ENCODE peak calls at places on chromosome 14, in six cellular contexts. U is CD8-positive, alpha-beta T cell; H is uterus; X is thoracic aorta; I is cardiac muscle cell; P is suprapubic skin. R is an unnamed sample.

GRCh38 chr14:37697489-37698121 is 102.2 kb downstream of the TTC6 start:
- DNase-seq in H (no peak), U (no peak), X (no peak), P (no peak), I (no peak), R (no peak)

GRCh38 chr14:59679872-59680271 is 103.3 kb upstream of the CCDC175 start:
- DNase-seq in I (peak; percentile 27), X (peak; percentile 75), H (no peak), U (no peak), P (no peak), R (no peak)

GRCh38 chr14:47596860-47597259 is 78.5 kb downstream of the MDGA2 start:
- DNase-seq in P (no peak), U (no peak), X (no peak), H (no peak), I (no peak), R (no peak)

GRCh38 chr14:36449903-36450302 is 70.1 kb downstream of the NKX2-1 start:
- DNase-seq in X (no peak), H (no peak), U (no peak), P (no peak), I (no peak), R (no peak)

GRCh38 chr14:81729622-81730021 is 196.0 kb upstream of the SEL1L start:
- DNase-seq in X (no peak), U (no peak), I (no peak), H (no peak), P (no peak), R (no peak)

GRCh38 chr14:37843969-37844607 is 248.7 kb downstream of the TTC6 start:
- DNase-seq in I (no peak), X (no peak), H (no peak), U (no peak), P (no peak), R (no peak)

GRCh38 chr14:75497191-75497590 is 25.1 kb upstream of the BATF start:
- DNase-seq in H (no peak), I (no peak), U (peak; percentile 31), X (no peak), P (no peak), R (no peak)

GRCh38 chr14:84217066-84217465 is 1312.9 kb upstream of the FLRT2 start:
- DNase-seq in U (no peak), H (no peak), I (no peak), P (no peak), X (no peak), R (no peak)

GRCh38 chr14:68191567-68192321 is 372.2 kb downstream of the RAD51B start:
- DNase-seq in I (no peak), X (no peak), P (no peak), U (no peak), H (peak; percentile 52), R (no peak)

GRCh38 chr14:103834956-103835355 is 12.4 kb downstream of the PPP1R13B start:
- DNase-seq in X (no peak), H (no peak), I (no peak), U (no peak), P (no peak), R (no peak)

GRCh38 chr14:32408018-32408417 is 78.9 kb downstream of the AKAP6 start:
- DNase-seq in X (no peak), H (peak; percentile 56), I (no peak), P (no peak), U (no peak), R (no peak)

GRCh38 chr14:21300892-21301291 is 21.0 kb downstream of the RPGRIP1 start:
- DNase-seq in X (no peak), I (peak; percentile 58), P (no peak), U (peak; percentile 25), H (no peak), R (no peak)

GRCh38 chr14:83849999-83850611 is 1679.8 kb upstream of the FLRT2 start:
- DNase-seq in X (no peak), I (no peak), P (no peak), U (no peak), H (no peak), R (no peak)

GRCh38 chr14:54728700-54729527 is 162.0 kb downstream of the SAMD4A start:
- DNase-seq in X (no peak), U (no peak), I (no peak), P (no peak), H (peak; percentile 49), R (no peak)

GRCh38 chr14:53542692-53543091 is 389.6 kb upstream of the DDHD1 start:
- DNase-seq in I (peak; percentile 65), X (no peak), U (no peak), H (peak; percentile 25), P (no peak), R (no peak)

GRCh38 chr14:71703477-71703876 is 228.8 kb upstream of the RGS6 start:
- DNase-seq in U (no peak), I (peak; percentile 13), P (no peak), H (no peak), X (no peak), R (no peak)

GRCh38 chr14:33364536-33364935 is 425.9 kb downstream of the NPAS3 start:
- DNase-seq in I (peak; percentile 15), U (no peak), P (no peak), H (no peak), X (no peak), R (no peak)

GRCh38 chr14:22084393-22085281 is 411.0 kb upstream of the OR4E1 start:
- DNase-seq in X (no peak), U (no peak), H (peak; percentile 38), I (peak; percentile 72), P (no peak), R (no peak)

GRCh38 chr14:54354096-54354495 is 42.7 kb upstream of the CDKN3 start:
- DNase-seq in P (no peak), U (no peak), I (no peak), X (no peak), H (no peak), R (no peak)

GRCh38 chr14:98382662-98383061 is 889.3 kb downstream of the BCL11B start:
- DNase-seq in U (no peak), H (no peak), I (no peak), P (no peak), X (no peak), R (no peak)

GRCh38 chr14:53032161-53032803 is 81.4 kb upstream of the FERMT2 start:
- DNase-seq in X (no peak), I (peak; percentile 59), H (no peak), U (no peak), P (no peak), R (no peak)

GRCh38 chr14:75430106-75430505 is 2.3 kb downstream of the JDP2 start:
- DNase-seq in H (peak; percentile 56), P (peak; percentile 74), I (no peak), X (no peak), U (no peak), R (no peak)

GRCh38 chr14:39946796-39947195 is 514.6 kb upstream of the FBXO33 start:
- DNase-seq in U (no peak), P (no peak), H (no peak), I (no peak), X (no peak), R (no peak)

GRCh38 chr14:97039717-97040363 is 242.7 kb downstream of the VRK1 start:
- DNase-seq in U (no peak), X (no peak), H (no peak), P (no peak), I (no peak), R (no peak)

GRCh38 chr14:32121948-32122347 is 44.8 kb downstream of the ARHGAP5 start:
- DNase-seq in I (no peak), X (no peak), P (no peak), U (no peak), H (no peak), R (no peak)

GRCh38 chr14:83568141-83568540 is 1961.8 kb upstream of the FLRT2 start:
- DNase-seq in X (no peak), H (no peak), U (no peak), I (no peak), P (no peak), R (no peak)

GRCh38 chr14:32622742-32623141 is 293.6 kb downstream of the AKAP6 start:
- DNase-seq in U (no peak), P (no peak), X (no peak), I (no peak), H (no peak), R (no peak)

DNA sequence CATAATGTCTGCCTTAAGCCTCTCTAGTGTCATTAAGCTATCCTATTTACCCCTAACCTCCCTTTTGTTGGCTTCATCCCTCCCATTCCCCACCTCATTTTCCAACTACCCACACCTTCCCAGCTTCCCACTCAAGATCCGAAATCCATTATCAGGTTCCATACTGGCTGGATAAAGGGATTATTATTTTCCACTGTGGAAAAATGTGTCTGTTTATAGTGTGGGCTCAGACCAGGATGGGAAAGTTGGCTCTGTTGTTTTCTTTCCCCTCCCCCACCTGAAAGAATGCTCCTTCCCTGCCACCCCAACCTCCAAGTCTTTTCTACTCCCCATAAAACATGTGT is 49.8 kb downstream of the SUSD6 start:
- DNase-seq in I (no peak), U (no peak), H (no peak), P (no peak), X (no peak), R (no peak)
- H3K4me1 ChIP-seq in I (peaks cover 35% of the 10 kb centered on the region), U (peaks cover 12% of the 10 kb centered on the region), H (peaks cover 13% of the 10 kb centered on the region), P (peaks cover 96% of the 10 kb centered on the region), X (peaks cover 86% of the 10 kb centered on the region), R (peaks cover 35% of the 10 kb centered on the region)

GRCh38 chr14:61330511-61330910 is 9.1 kb downstream of the PRKCH start:
- DNase-seq in H (no peak), X (no peak), P (no peak), U (no peak), I (no peak), R (no peak)

GRCh38 chr14:61335049-61335448 is 13.7 kb downstream of the PRKCH start:
- DNase-seq in U (peak; percentile 43), I (no peak), P (no peak), H (no peak), X (no peak), R (no peak)

GRCh38 chr14:61331992-61332657 is 10.7 kb downstream of the PRKCH start:
- DNase-seq in I (no peak), P (no peak), H (no peak), X (no peak), U (no peak), R (no peak)

GRCh38 chr14:61334197-61334701 is 12.9 kb downstream of the PRKCH start:
- DNase-seq in X (no peak), P (no peak), I (peak; percentile 35), U (peak; percentile 52), H (no peak), R (no peak)

GRCh38 chr14:61332658-61333029 is 11.3 kb downstream of the PRKCH start:
- DNase-seq in I (no peak), H (no peak), P (no peak), X (no peak), U (peak; percentile 30), R (no peak)
- H3K4me3 ChIP-seq in I (no peak overlapping the region), H (no peak overlapping the region), P (no peak overlapping the region), X (no peak overlapping the region), U (peak overlapping the region; percentile 48), R (no peak overlapping the region)

DNA sequence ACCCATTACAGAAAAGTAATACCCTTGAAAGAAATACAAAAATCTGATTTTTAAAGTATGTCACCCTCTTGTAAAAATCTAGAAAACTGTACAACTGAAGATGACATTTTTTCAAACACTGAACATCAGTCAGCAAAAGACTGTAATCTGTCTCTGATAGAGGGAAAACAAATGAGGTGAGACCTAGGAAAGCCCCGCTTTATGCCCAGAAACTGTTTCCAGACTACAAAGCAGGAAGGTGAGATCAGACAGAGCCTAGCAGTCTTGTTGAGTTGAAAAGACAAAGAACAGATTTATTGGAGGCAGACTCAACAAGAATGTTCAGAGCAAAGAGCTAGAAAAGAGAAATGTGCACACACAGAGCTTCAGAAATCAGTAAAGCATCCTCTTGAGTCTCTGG is 873.6 kb downstream of the LRFN5 start:
- DNase-seq in P (no peak), I (no peak), X (no peak), U (no peak), H (no peak), R (no peak)
- H3K4me1 ChIP-seq in P (no peaks in the 10 kb centered on the region), I (no peaks in the 10 kb centered on the region), X (no peaks in the 10 kb centered on the region), U (no peaks in the 10 kb centered on the region), H (no peaks in the 10 kb centered on the region), R (no peaks in the 10 kb centered on the region)

GRCh38 chr14:64391986-64392385 is 3.8 kb downstream of the MTHFD1 start:
- DNase-seq in H (no peak), X (no peak), U (no peak), P (no peak), I (no peak), R (no peak)
- H3K4me3 ChIP-seq in H (no peak overlapping the region), X (no peak overlapping the region), U (no peak overlapping the region), P (no peak overlapping the region), I (no peak overlapping the region), R (no peak overlapping the region)